ENCODE peak calls at places on chromosome 18, in four cellular contexts. L is GM03348, W is islet precursor cell, S is testis. R is an unnamed sample.
A peak's percentile ranks its signal among the peaks of the same experiment; 100 is the strongest.

GRCh38 chr18:79941473-79942119 is 9.9 kb downstream of the SLC66A2 start:
- DNase-seq in S (peak; percentile 47), W (peak; percentile 39), L (no peak), R (no peak)

GRCh38 chr18:33424266-33424946 is 16.1 kb downstream of the CCDC178 start:
- DNase-seq in W (no peak), L (no peak), S (no peak), R (no peak)

GRCh38 chr18:56869189-56869777 is 218.1 kb downstream of the WDR7 start:
- DNase-seq in L (peak; percentile 44), W (no peak), S (no peak), R (no peak)

GRCh38 chr18:10121028-10121427 is 207.2 kb downstream of the VAPA start:
- DNase-seq in W (no peak), S (no peak), L (no peak), R (no peak)

GRCh38 chr18:36211612-36212065 is 24.3 kb downstream of the MOCOS start:
- DNase-seq in L (peak; percentile 37), S (no peak), W (no peak), R (no peak)

GRCh38 chr18:63346471-63347183 is 20.4 kb downstream of the KDSR start:
- DNase-seq in L (no peak), S (peak; percentile 23), W (no peak), R (no peak)

GRCh38 chr18:76545433-76546281 is 50.6 kb upstream of the ZNF516 start:
- DNase-seq in L (no peak), S (no peak), W (no peak), R (peak; percentile 46)

GRCh38 chr18:24989760-24990547 is 362.0 kb downstream of the ZNF521 start:
- DNase-seq in S (no peak), L (no peak), W (no peak), R (no peak)

GRCh38 chr18:73352546-73352945 is 484.8 kb upstream of the NETO1 start:
- DNase-seq in W (no peak), S (no peak), L (no peak), R (no peak)

GRCh38 chr18:23588836-23589560 is 2.7 kb upstream of the NPC1 start:
- DNase-seq in L (no peak), W (peak; percentile 78), S (no peak), R (no peak)

GRCh38 chr18:27942706-27943105 is 234.2 kb downstream of the CDH2 start:
- DNase-seq in S (no peak), W (peak; percentile 88), L (no peak), R (no peak)

GRCh38 chr18:686339-687111 is 25.9 kb downstream of the ENOSF1 start:
- DNase-seq in W (no peak), L (no peak), S (no peak), R (no peak)

GRCh38 chr18:51039138-51040112 is 9.4 kb downstream of the SMAD4 start:
- DNase-seq in S (no peak), W (no peak), L (no peak), R (no peak)

GRCh38 chr18:48230459-48231113 is 178.6 kb downstream of the ZBTB7C start:
- DNase-seq in L (peak; percentile 71), S (peak; percentile 60), W (peak; percentile 89), R (no peak)

GRCh38 chr18:63828120-63828519 is 52.9 kb downstream of the SERPINB7 start:
- DNase-seq in W (no peak), S (no peak), L (no peak), R (no peak)

GRCh38 chr18:40058811-40059570 is 1896.0 kb upstream of the PIK3C3 start:
- DNase-seq in W (no peak), L (no peak), S (no peak), R (no peak)

GRCh38 chr18:52190630-52191029 is 149.4 kb upstream of the DCC start:
- DNase-seq in S (no peak), W (no peak), L (no peak), R (no peak)

GRCh38 chr18:46632401-46633089 is 24.5 kb downstream of the LOXHD1 start:
- DNase-seq in W (no peak), S (no peak), L (no peak), R (no peak)

GRCh38 chr18:27110319-27110718 is 74.8 kb downstream of the CHST9 start:
- DNase-seq in L (no peak), S (no peak), W (no peak), R (no peak)

GRCh38 chr18:47750889-47751423 is 179.5 kb downstream of the SMAD2 start:
- DNase-seq in S (no peak), L (no peak), W (peak; percentile 48), R (no peak)

GRCh38 chr18:65938592-65939372 is 188.0 kb downstream of the CDH7 start:
- DNase-seq in W (peak; percentile 69), S (peak; percentile 85), L (no peak), R (no peak)

GRCh38 chr18:56333846-56334245 is 304.5 kb downstream of the TXNL1 start:
- DNase-seq in L (no peak), W (no peak), S (no peak), R (no peak)